ENCODE peak calls at places on chromosomes 7 and 10, in nine cellular contexts. P, K, S, E, Z, A, V, F and T are unnamed samples.

GRCh38 chr7:141477866-141478265 is 73.3 kb upstream of the AGK start:
- DNase-seq in F (no peak), P (no peak), A (no peak), V (no peak), K (peak), E (peak), Z (no peak), S (no peak), T (no peak)

GRCh38 chr7:139571651-139572050 is 48.2 kb downstream of the CLEC2L start:
- DNase-seq in V (no peak), Z (no peak), P (no peak), F (peak), K (no peak), E (no peak), A (no peak), S (no peak), T (no peak)

GRCh38 chr10:61992683-61993629 is 91.5 kb downstream of the ARID5B start:
- DNase-seq in V (no peak), S (peak), F (no peak), P (peak), A (peak), E (peak), K (peak), Z (peak), T (no peak)

GRCh38 chr7:22730921-22731654 is 4.1 kb downstream of the IL6 start:
- DNase-seq in Z (no peak), K (no peak), E (no peak), A (no peak), F (no peak), V (peak), P (no peak), S (no peak), T (no peak)

GRCh38 chr10:43861966-43862751 is 213.5 kb upstream of the ZNF32 start:
- DNase-seq in E (no peak), S (no peak), K (no peak), F (no peak), Z (no peak), P (no peak), A (no peak), V (peak), T (no peak)

GRCh38 chr10:90437452-90437851 is 420.4 kb downstream of the HTR7 start:
- DNase-seq in A (no peak), E (no peak), P (no peak), Z (no peak), F (no peak), V (no peak), S (no peak), K (no peak), T (no peak)

GRCh38 chr10:43273543-43273942 is 6.7 kb upstream of the RASGEF1A start:
- DNase-seq in P (peak), Z (no peak), K (no peak), V (no peak), A (no peak), S (no peak), F (peak), E (no peak), T (no peak)

GRCh38 chr10:89207801-89208551 is 859 bp upstream of the CH25H start:
- DNase-seq in Z (no peak), S (peak), K (no peak), F (peak), P (peak), V (no peak), E (peak), A (peak), T (no peak)

GRCh38 chr10:102869290-102870198 is at the start of gene AS3MT:
- DNase-seq in Z (no peak), V (no peak), K (peak), A (peak), F (no peak), S (peak), P (no peak), E (peak), T (no peak)

DNA sequence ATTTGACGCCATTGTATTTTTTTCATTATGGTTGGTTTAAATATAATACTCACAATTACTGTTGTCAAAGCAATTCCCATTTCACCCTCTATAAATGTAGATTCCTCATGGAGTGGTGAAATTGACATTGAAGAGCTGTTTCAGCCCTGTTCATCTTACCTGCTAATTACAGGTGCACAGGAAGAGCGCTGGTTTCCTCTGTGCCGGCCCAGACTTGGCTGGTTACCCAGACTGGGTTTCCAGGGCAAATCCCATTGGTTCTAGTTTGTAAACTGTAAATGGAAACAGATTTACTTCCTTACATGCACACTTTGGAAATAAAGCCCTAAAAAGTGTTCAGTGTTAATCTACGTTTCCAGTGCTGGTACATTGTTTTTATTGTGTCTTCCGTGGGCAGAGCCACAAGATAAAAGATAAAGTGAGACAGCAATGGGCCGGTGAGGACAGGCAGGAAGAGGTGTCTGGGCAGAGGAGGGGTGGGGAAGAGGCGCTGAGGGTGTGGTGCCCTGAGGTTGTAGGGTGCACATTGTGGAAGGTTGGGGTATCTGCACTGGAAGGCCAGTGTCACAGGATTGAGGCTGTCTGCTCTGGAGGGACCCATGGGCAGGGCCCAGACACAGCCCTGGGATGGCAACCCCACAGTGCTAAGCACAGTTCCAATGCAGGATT is 71.6 kb upstream of the ZPBP start:
- DNase-seq in F (no peak), K (no peak), E (no peak), P (no peak), V (no peak), Z (no peak), S (no peak), A (no peak), T (no peak)
- TF ChIP-seq POLR2A in F (no peak), K (no peak), E (no peak), P (no peak), V (no peak), Z (no peak), S (no peak), A (no peak), T (no peak)

GRCh38 chr7:16645593-16646426 is at the start of the genes ANKMY2 and BZW2:
- DNase-seq in P (peak), S (peak), V (peak), K (peak), F (peak), E (peak), A (peak), Z (peak), T (peak)
- TF ChIP-seq POLR2A in P (peak), S (peak), V (peak), K (peak), F (no peak), E (no peak), A (peak), Z (peak), T (peak)

DNA sequence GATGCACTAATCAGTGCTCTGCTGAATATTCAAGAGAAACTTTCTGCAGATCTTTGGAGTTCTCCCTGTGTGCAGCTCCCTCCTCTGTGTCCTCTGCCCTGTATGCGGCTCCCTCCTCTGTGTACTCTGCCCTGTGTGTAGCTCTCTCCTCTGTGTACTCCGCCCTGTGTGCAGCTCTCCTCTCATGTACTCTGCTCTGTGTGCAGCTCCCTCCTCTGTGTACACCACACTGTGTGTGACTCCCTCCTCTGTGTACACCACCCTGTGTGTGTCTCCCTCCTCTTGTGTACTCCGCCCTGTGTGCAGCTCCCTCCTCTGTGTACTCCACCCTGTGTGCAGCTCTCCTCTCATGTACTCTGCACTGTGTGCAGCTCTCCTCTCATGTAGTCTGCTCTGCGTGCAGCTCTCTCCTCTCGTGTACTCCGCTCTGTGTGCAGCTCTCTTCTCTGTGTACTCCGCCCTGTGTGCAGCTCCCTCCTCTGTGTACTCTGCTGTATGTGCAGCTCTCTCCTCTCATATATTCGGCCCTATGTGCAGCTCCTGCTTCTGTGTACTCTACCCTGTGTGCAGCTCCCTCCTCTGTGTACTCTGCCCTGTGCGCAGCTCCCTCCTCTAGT is 280.3 kb downstream of the GLRX3 start:
- DNase-seq in Z (no peak), A (no peak), P (no peak), F (peak), V (no peak), K (no peak), S (no peak), E (no peak), T (no peak)
- TF ChIP-seq POLR2A in Z (no peak), A (no peak), P (no peak), F (no peak), V (no peak), K (no peak), S (no peak), E (no peak), T (no peak)

GRCh38 chr10:110873951-110874350 is 2.2 kb downstream of the PDCD4 start:
- DNase-seq in Z (no peak), K (no peak), P (no peak), S (no peak), F (no peak), V (no peak), E (no peak), A (peak), T (no peak)

GRCh38 chr10:110870823-110871235 is 899 bp upstream of the PDCD4 start:
- DNase-seq in V (no peak), S (no peak), A (peak), K (no peak), F (peak), E (no peak), P (no peak), Z (no peak), T (no peak)

GRCh38 chr10:110872984-110873569 is 1.3 kb downstream of the PDCD4 start:
- DNase-seq in P (no peak), Z (no peak), F (no peak), A (no peak), V (no peak), S (no peak), E (no peak), K (no peak), T (no peak)

GRCh38 chr10:110871236-110872084 is at the start of gene PDCD4:
- DNase-seq in Z (peak), F (peak), S (peak), K (peak), V (peak), E (peak), A (peak), P (peak), T (peak)

DNA sequence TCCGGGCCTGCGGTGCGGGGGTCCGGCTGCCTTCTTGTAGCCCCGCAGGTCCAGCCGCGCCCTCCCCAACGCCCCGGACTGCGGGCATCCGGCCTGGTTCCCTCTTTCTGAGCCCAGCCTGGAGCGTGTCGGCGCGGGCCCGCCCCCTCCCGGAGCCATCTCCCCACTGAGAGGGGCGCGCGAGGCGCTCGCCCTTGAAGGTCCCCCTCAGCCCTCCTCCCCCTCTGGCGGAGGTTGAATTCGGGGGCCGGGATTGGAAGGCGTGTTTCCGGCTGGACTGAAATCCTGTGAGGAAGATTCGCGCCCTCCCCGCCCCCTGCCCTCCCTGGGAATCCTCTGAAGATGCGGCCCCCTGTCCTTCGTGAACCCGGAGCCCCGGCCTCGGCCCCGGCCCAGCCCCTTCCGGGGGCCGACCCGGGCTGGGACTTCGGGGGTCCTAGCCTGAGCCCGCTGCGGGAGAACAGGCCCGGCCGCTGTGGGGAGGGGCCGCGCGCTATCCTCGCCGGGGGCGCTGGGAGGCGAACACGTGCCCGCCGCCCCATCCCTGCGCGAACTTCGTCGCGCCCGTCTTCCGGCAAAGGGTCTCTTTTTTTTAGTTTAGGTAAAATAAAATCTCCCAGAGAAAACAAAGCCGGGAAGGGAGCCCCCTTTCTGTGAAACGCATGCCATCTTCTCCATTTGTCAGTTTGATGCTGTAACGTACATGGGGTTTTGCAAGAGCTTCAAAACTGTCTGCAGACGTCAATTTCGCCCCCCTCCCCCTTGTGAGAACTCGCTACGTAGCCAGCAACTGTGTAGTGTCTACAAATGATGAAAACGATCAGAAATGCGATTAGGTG is 636 bp downstream of the PDCD4 start:
- DNase-seq in V (peak), K (peak), S (peak), Z (no peak), E (peak), F (peak), P (peak), A (peak), T (no peak)
- TF ChIP-seq POLR2A in V (no peak), K (peak), S (no peak), Z (peak), E (no peak), F (no peak), P (peak), A (peak), T (no peak)

DNA sequence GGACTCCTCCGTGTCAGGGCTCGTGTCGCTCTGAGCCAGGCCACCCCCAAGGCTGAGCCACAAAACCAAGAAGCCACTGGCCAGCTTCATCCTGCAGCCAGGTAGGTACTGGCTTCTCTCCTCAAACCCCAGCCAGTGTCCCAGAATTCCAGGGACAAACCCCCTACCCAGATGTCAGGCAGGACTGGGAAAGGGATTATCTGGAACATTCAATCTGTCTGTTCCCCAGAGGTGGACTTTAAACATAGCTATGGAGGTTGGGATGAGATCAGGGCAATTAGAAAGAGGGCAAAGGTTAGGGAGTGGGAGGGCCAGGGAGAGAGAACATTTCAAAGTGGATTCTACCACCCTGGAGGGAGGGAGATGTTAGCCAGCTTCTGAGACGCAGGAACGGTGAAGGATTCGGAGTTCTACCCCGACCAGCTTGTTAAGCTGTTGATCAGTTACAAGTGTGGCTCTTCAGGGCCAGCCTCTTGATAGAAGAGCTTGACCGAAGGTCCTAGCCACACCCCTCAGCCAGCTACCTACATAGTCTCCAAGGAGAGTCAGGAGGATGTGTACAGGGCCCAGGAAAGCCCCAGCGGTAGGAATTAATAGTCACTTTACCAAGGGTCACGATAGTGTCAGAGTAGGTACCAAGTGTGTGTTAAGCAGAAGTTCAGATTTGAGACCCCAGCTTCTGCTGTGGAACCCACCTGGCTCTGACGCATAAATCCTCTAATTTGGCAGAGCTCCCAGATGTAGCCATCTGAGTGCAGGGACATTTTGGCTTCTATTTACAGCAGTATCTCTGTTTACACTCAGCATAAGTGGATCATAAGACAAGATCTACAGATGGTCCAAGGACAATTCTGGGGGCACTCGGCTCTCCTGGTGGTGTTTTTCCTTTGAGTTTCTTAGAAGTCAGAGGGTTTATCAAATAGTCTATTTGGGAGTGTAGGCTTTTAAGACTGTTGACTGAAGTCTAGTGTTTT is at the start of gene PLA2G12B:
- DNase-seq in V (no peak), A (no peak), P (no peak), F (no peak), E (no peak), K (no peak), S (no peak), Z (no peak), T (no peak)
- TF ChIP-seq POLR2A in V (no peak), A (no peak), P (no peak), F (no peak), E (no peak), K (no peak), S (no peak), Z (no peak), T (no peak)

GRCh38 chr10:87511526-87511925 is 6.8 kb downstream of the MINPP1 start:
- DNase-seq in E (no peak), P (no peak), A (no peak), Z (no peak), K (no peak), F (no peak), V (no peak), S (no peak), T (no peak)
- TF ChIP-seq POLR2A in E (no peak), P (no peak), A (no peak), Z (no peak), K (no peak), F (no peak), V (no peak), S (no peak), T (no peak)

GRCh38 chr10:110226926-110227641 is 19.7 kb downstream of the MXI1 start:
- DNase-seq in P (peak), S (peak), E (peak), A (peak), K (peak), Z (no peak), V (peak), F (peak), T (peak)

GRCh38 chr10:110225441-110225755 is 18.0 kb downstream of the MXI1 start:
- DNase-seq in S (no peak), K (no peak), F (no peak), E (no peak), V (no peak), Z (no peak), P (no peak), A (no peak), T (no peak)

GRCh38 chr10:110226555-110226925 is 19.1 kb downstream of the MXI1 start:
- DNase-seq in S (peak), P (peak), V (peak), E (peak), K (peak), A (peak), F (peak), Z (no peak), T (peak)

GRCh38 chr10:110224992-110225391 is 17.6 kb downstream of the MXI1 start:
- DNase-seq in S (no peak), K (no peak), P (no peak), E (no peak), A (no peak), Z (no peak), V (no peak), F (no peak), T (no peak)

GRCh38 chr10:110225756-110226554 is 18.6 kb downstream of the MXI1 start:
- DNase-seq in P (peak), A (peak), S (peak), E (peak), K (peak), Z (no peak), F (peak), V (peak), T (peak)
- TF ChIP-seq POLR2A in P (no peak), A (peak), S (peak), E (no peak), K (peak), Z (peak), F (no peak), V (no peak), T (peak)

DNA sequence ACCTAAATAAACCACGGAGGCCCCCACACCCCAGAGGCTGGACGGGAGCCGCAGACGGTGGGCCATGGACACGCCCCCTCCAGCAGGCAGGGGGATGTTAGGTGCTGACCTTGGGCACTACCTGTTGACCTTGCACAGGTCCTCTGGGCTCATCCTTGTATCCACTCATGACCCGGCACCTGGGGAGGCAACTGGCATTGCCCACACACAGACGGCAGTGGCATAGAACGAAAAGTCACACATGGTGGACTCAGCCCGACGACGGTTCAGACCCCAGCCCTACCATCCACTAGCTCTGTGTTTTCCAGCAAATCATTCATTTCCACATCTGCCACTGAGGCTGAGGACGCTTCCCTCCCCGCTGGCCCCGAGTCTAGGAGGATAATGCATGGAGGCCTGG is 247.7 kb upstream of the PPP2R2D start:
- DNase-seq in K (no peak), S (no peak), A (no peak), V (no peak), F (peak), P (peak), E (no peak), Z (no peak), T (no peak)
- TF ChIP-seq POLR2A in K (no peak), S (no peak), A (no peak), V (no peak), F (no peak), P (no peak), E (no peak), Z (no peak), T (no peak)